ENCODE peak calls at places on chromosome 4, in five cellular contexts. D, P, Q, S and T are unnamed samples.

GRCh38 chr4:170476351-170476750 is 386.6 kb upstream of the AADAT start:
- DNase-seq in P (no peak), S (no peak), D (no peak), Q (no peak), T (no peak)

GRCh38 chr4:157220026-157220881 is at the start of gene GRIA2:
- DNase-seq in S (peak), Q (peak), P (peak), D (peak), T (no peak)

GRCh38 chr4:112327950-112328349 is 30.8 kb downstream of the ALPK1 start:
- DNase-seq in Q (peak), S (peak), D (no peak), P (peak), T (no peak)

GRCh38 chr4:186781032-186781917 is 57.6 kb upstream of the FAT1 start:
- DNase-seq in D (no peak), P (peak), S (peak), Q (no peak), T (no peak)

GRCh38 chr4:182748283-182748682 is 168.9 kb downstream of the DCTD start:
- DNase-seq in D (no peak), P (no peak), S (no peak), Q (no peak), T (no peak)

GRCh38 chr4:160353548-160353947 is 1250.7 kb downstream of the RAPGEF2 start:
- DNase-seq in Q (no peak), P (no peak), D (no peak), S (no peak), T (no peak)

GRCh38 chr4:85170241-85170640 is 203.8 kb upstream of the WDFY3 start:
- DNase-seq in S (no peak), P (no peak), D (no peak), Q (no peak), T (no peak)

GRCh38 chr4:4254179-4254578 is 6.2 kb upstream of the TMEM128 start:
- DNase-seq in D (no peak), P (no peak), Q (no peak), S (no peak), T (no peak)

GRCh38 chr4:24476209-24476781 is 108.1 kb downstream of the DHX15 start:
- DNase-seq in S (peak), D (no peak), Q (peak), P (no peak), T (no peak)

GRCh38 chr4:89724716-89725115 is 112.2 kb downstream of the SNCA start:
- DNase-seq in Q (no peak), D (no peak), S (no peak), P (peak), T (no peak)

GRCh38 chr4:53863163-53863562 is 201.2 kb downstream of the CHIC2 start:
- DNase-seq in P (no peak), Q (no peak), D (no peak), S (no peak), T (no peak)

GRCh38 chr4:41146716-41147506 is 67.4 kb downstream of the APBB2 start:
- DNase-seq in D (no peak), P (peak), Q (no peak), S (no peak), T (no peak)

GRCh38 chr4:113591982-113592381 is 169.6 kb downstream of the CAMK2D start:
- DNase-seq in S (no peak), D (no peak), P (no peak), Q (no peak), T (no peak)

GRCh38 chr4:87007345-87008181 is 72.8 kb downstream of the AFF1 start:
- DNase-seq in D (peak), Q (no peak), S (no peak), P (peak), T (no peak)

GRCh38 chr4:76341063-76341462 is 34.5 kb downstream of the STBD1 start:
- DNase-seq in S (no peak), Q (peak), P (peak), D (no peak), T (no peak)

GRCh38 chr4:152936446-152937279 is 540 bp downstream of the FHDC1 start:
- DNase-seq in S (peak), D (peak), P (no peak), Q (peak), T (no peak)

GRCh38 chr4:7638984-7639789 is 204.5 kb upstream of the PSAPL1 start:
- DNase-seq in Q (no peak), S (no peak), P (no peak), D (no peak), T (no peak)

GRCh38 chr4:142581891-142582290 is 264.2 kb downstream of the INPP4B start:
- DNase-seq in P (no peak), Q (no peak), S (no peak), D (no peak), T (no peak)

GRCh38 chr4:119730644-119730995 is 102.0 kb upstream of the PDE5A start:
- DNase-seq in P (no peak), S (no peak), Q (no peak), D (no peak), T (no peak)

GRCh38 chr4:1376841-1377605 is 29.2 kb downstream of the NKX1-1 start:
- DNase-seq in S (no peak), Q (no peak), D (peak), P (no peak), T (no peak)

GRCh38 chr4:6772223-6772928 is 10.2 kb upstream of the KIAA0232 start:
- DNase-seq in D (no peak), Q (no peak), P (no peak), S (no peak), T (no peak)

GRCh38 chr4:8010618-8011017 is 71.0 kb upstream of the AFAP1 start:
- DNase-seq in Q (no peak), D (no peak), S (no peak), P (peak), T (no peak)

GRCh38 chr4:23061431-23061830 is 368.7 kb downstream of the GBA3 start:
- DNase-seq in P (no peak), S (no peak), Q (no peak), D (no peak), T (no peak)

GRCh38 chr4:117164338-117164737 is 79.0 kb upstream of the TRAM1L1 start:
- DNase-seq in P (no peak), D (no peak), Q (no peak), S (peak), T (no peak)

GRCh38 chr4:6333301-6334202 is 63.9 kb downstream of the WFS1 start:
- DNase-seq in P (no peak), Q (peak), D (no peak), S (peak), T (no peak)

GRCh38 chr4:77818667-77819408 is at the start of gene CNOT6L:
- DNase-seq in P (peak), S (peak), D (peak), Q (peak), T (no peak)

GRCh38 chr4:56654238-56654632 is 26.9 kb downstream of the HOPX start:
- DNase-seq in P (no peak), Q (no peak), D (no peak), S (no peak), T (no peak)

GRCh38 chr4:24001945-24002640 is 112.2 kb upstream of the PPARGC1A start:
- DNase-seq in S (no peak), P (no peak), D (no peak), Q (no peak), T (no peak)

GRCh38 chr4:188821500-188821899 is 682.3 kb downstream of the TRIML1 start:
- DNase-seq in P (no peak), D (no peak), Q (no peak), S (no peak), T (no peak)

GRCh38 chr4:111027526-111027925 is 404.6 kb upstream of the PITX2 start:
- DNase-seq in Q (no peak), D (no peak), P (peak), S (peak), T (no peak)

GRCh38 chr4:126738926-126739325 is 893.8 kb upstream of the INTU start:
- DNase-seq in S (no peak), P (no peak), D (no peak), Q (no peak), T (no peak)

GRCh38 chr4:156749791-156750403 is 221.7 kb downstream of the PDGFC start:
- DNase-seq in S (no peak), P (no peak), D (no peak), Q (no peak), T (no peak)

GRCh38 chr4:38275331-38275821 is 315.2 kb downstream of the PTTG2 start:
- DNase-seq in D (peak), Q (no peak), S (peak), P (no peak), T (no peak)

GRCh38 chr4:87120411-87121162 is 99.8 kb downstream of the KLHL8 start:
- DNase-seq in P (peak), S (no peak), D (no peak), Q (no peak), T (no peak)

GRCh38 chr4:150593996-150594395 is 12.0 kb downstream of the MAB21L2 start:
- DNase-seq in P (no peak), Q (no peak), S (peak), D (no peak), T (no peak)

GRCh38 chr4:183483997-183484396 is 20.9 kb upstream of the ING2 start:
- DNase-seq in D (no peak), S (no peak), P (no peak), Q (no peak), T (no peak)

GRCh38 chr4:73573794-73574528 is 46.3 kb downstream of the RASSF6 start:
- DNase-seq in D (peak), S (peak), Q (peak), P (peak), T (peak)

GRCh38 chr4:88744609-88745008 is 47.0 kb upstream of the NAP1L5 start:
- DNase-seq in D (no peak), S (no peak), P (no peak), Q (no peak), T (no peak)

GRCh38 chr4:70651864-70652506 is 14.3 kb downstream of the JCHAIN start:
- DNase-seq in D (no peak), P (no peak), S (peak), Q (no peak), T (peak)
- TF ChIP-seq CTCF in D (peak), P (peak), S (peak), Q (peak), T (peak)

GRCh38 chr4:13403833-13404232 is 80.3 kb downstream of the RAB28 start:
- DNase-seq in Q (no peak), S (no peak), D (no peak), P (no peak), T (no peak)
- TF ChIP-seq CTCF in Q (no peak), S (no peak), D (no peak), P (no peak), T (no peak)

GRCh38 chr4:70994069-70994366 is 569 bp downstream of the DCK start:
- DNase-seq in P (no peak), D (no peak), Q (peak), S (no peak), T (no peak)

GRCh38 chr4:70992354-70992753 is 1.1 kb upstream of the DCK start:
- DNase-seq in D (no peak), Q (no peak), P (no peak), S (peak), T (no peak)

GRCh38 chr4:70991596-70991995 is 1.9 kb upstream of the DCK start:
- DNase-seq in S (no peak), P (no peak), D (no peak), Q (no peak), T (no peak)

GRCh38 chr4:70994387-70995099 is 1.1 kb downstream of the DCK start:
- DNase-seq in Q (no peak), S (no peak), P (no peak), D (no peak), T (no peak)

GRCh38 chr4:70993181-70994068 is at the start of gene DCK:
- DNase-seq in Q (peak), P (peak), S (peak), D (peak), T (peak)
- TF ChIP-seq CTCF in Q (peak), P (peak), S (no peak), D (no peak), T (no peak)

DNA sequence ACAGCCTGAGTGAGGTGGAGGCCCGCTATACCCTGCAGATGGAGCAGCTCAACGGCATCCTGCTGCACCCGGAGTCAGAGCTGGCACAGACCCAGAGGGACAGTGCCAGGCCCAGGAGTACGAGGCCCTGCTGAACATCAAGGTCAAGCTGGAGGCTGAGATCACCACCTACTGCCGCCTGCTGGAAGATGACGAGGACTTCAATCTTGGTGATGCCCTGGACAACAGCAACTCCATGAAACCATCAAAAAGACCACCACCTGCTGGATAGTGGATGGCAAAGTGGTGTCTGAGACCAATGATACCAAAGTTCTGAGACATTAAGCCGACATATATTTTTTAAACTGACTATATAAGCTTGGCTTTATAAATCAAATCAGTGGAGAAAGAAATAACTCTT is 73.3 kb upstream of the HHIP start:
- DNase-seq in P (no peak), D (no peak), S (peak), Q (no peak), T (no peak)
- TF ChIP-seq CTCF in P (no peak), D (no peak), S (no peak), Q (peak), T (no peak)

GRCh38 chr4:107950746-107951540 is 19.6 kb downstream of the CYP2U1 start:
- DNase-seq in P (no peak), Q (no peak), S (no peak), D (no peak), T (no peak)

GRCh38 chr4:107951551-107951950 is 20.2 kb downstream of the CYP2U1 start:
- DNase-seq in D (no peak), Q (no peak), S (no peak), P (peak), T (no peak)

GRCh38 chr4:107945809-107946208 is 14.5 kb downstream of the CYP2U1 start:
- DNase-seq in Q (no peak), D (no peak), P (no peak), S (no peak), T (no peak)
- TF ChIP-seq CTCF in Q (no peak), D (no peak), P (no peak), S (no peak), T (no peak)